ENCODE peak calls at places on chromosomes 1 and 21, in four cellular contexts. One of them, this sample, is unnamed.

GRCh38 chr1:20731057-20731991 is 1.2 kb downstream of the SH2D5 start:
- DNase-seq in GM12891: no peak
- DNase-seq in HepG2: no peak
- DNase-seq in SK-N-SH: peak; percentile 69
- DNase-seq in this sample: no peak

GRCh38 chr1:163826500-163826899 is 504.7 kb downstream of the NUF2 start:
- DNase-seq in GM12891: no peak
- DNase-seq in HepG2: no peak
- DNase-seq in SK-N-SH: no peak
- DNase-seq in this sample: no peak

GRCh38 chr1:83512371-83513004 is 486.4 kb downstream of the TTLL7 start:
- DNase-seq in HepG2: no peak
- DNase-seq in SK-N-SH: no peak
- DNase-seq in GM12891: no peak
- DNase-seq in this sample: no peak

GRCh38 chr1:10107985-10108663 is 75.4 kb downstream of the UBE4B start:
- DNase-seq in HepG2: no peak
- DNase-seq in GM12891: no peak
- DNase-seq in SK-N-SH: no peak
- DNase-seq in this sample: no peak

GRCh38 chr1:237279629-237280028 is 237.6 kb downstream of the RYR2 start:
- DNase-seq in SK-N-SH: peak; percentile 15
- DNase-seq in GM12891: no peak
- DNase-seq in HepG2: no peak
- DNase-seq in this sample: no peak

GRCh38 chr1:104702731-104703130 is 953.0 kb downstream of the AMY1C start:
- DNase-seq in HepG2: no peak
- DNase-seq in SK-N-SH: no peak
- DNase-seq in GM12891: no peak
- DNase-seq in this sample: no peak

GRCh38 chr1:28501925-28502324 is 3.9 kb upstream of the RCC1 start:
- DNase-seq in GM12891: no peak
- DNase-seq in SK-N-SH: no peak
- DNase-seq in HepG2: no peak
- DNase-seq in this sample: no peak

GRCh38 chr1:24830680-24831272 is 85.5 kb downstream of the CLIC4 start:
- DNase-seq in HepG2: peak; percentile 62
- DNase-seq in GM12891: no peak
- DNase-seq in SK-N-SH: peak; percentile 53
- DNase-seq in this sample: no peak

GRCh38 chr1:247007511-247008405 is at the start of gene ZNF695:
- DNase-seq in GM12891: peak; percentile 83
- DNase-seq in SK-N-SH: peak; percentile 98
- DNase-seq in HepG2: peak; percentile 97
- DNase-seq in this sample: peak; percentile 47

GRCh38 chr1:109989656-109990653 is 5.4 kb downstream of the AHCYL1 start:
- DNase-seq in HepG2: no peak
- DNase-seq in SK-N-SH: no peak
- DNase-seq in GM12891: no peak
- DNase-seq in this sample: no peak

GRCh38 chr1:101253976-101254660 is 17.3 kb downstream of the S1PR1 start:
- DNase-seq in GM12891: no peak
- DNase-seq in HepG2: no peak
- DNase-seq in SK-N-SH: no peak
- DNase-seq in this sample: no peak

GRCh38 chr1:61457526-61457925 is 267.4 kb downstream of the TM2D1 start:
- DNase-seq in HepG2: no peak
- DNase-seq in SK-N-SH: no peak
- DNase-seq in GM12891: no peak
- DNase-seq in this sample: no peak

GRCh38 chr21:43969115-43969444 is 43.0 kb upstream of the TRAPPC10 start:
- DNase-seq in GM12891: no peak
- DNase-seq in HepG2: no peak
- DNase-seq in SK-N-SH: no peak
- DNase-seq in this sample: no peak

GRCh38 chr1:53145942-53146708 is 3.7 kb upstream of the SLC1A7 start:
- DNase-seq in SK-N-SH: peak; percentile 52
- DNase-seq in GM12891: no peak
- DNase-seq in HepG2: peak; percentile 85
- DNase-seq in this sample: no peak

GRCh38 chr1:113904292-113904673 is 316 bp downstream of the AP4B1 start:
- DNase-seq in SK-N-SH: peak; percentile 44
- DNase-seq in HepG2: no peak
- DNase-seq in GM12891: no peak
- DNase-seq in this sample: no peak

GRCh38 chr1:96365076-96365475 is 356.5 kb upstream of the PTBP2 start:
- DNase-seq in GM12891: no peak
- DNase-seq in HepG2: no peak
- DNase-seq in SK-N-SH: no peak
- DNase-seq in this sample: no peak

GRCh38 chr1:37795340-37796110 is 1.9 kb downstream of the MANEAL start:
- DNase-seq in HepG2: no peak
- DNase-seq in SK-N-SH: peak; percentile 67
- DNase-seq in GM12891: peak; percentile 42
- DNase-seq in this sample: no peak

GRCh38 chr1:204493145-204493881 is 1.3 kb downstream of the PIK3C2B start:
- DNase-seq in SK-N-SH: peak; percentile 61
- DNase-seq in GM12891: no peak
- DNase-seq in HepG2: peak; percentile 73
- DNase-seq in this sample: no peak

GRCh38 chr1:34130306-34130705 is 34.7 kb downstream of the CSMD2 start:
- DNase-seq in SK-N-SH: no peak
- DNase-seq in GM12891: no peak
- DNase-seq in HepG2: no peak
- DNase-seq in this sample: no peak

GRCh38 chr1:77888071-77888428 is 374 bp upstream of the NEXN start:
- DNase-seq in GM12891: no peak
- DNase-seq in SK-N-SH: no peak
- DNase-seq in HepG2: peak; percentile 34
- DNase-seq in this sample: peak; percentile 9

GRCh38 chr21:45535341-45536081 is 6.7 kb downstream of the SLC19A1 start:
- DNase-seq in HepG2: no peak
- DNase-seq in GM12891: no peak
- DNase-seq in SK-N-SH: no peak
- DNase-seq in this sample: no peak

GRCh38 chr1:90833497-90834087 is 116.5 kb upstream of the BARHL2 start:
- DNase-seq in SK-N-SH: no peak
- DNase-seq in GM12891: no peak
- DNase-seq in HepG2: no peak
- DNase-seq in this sample: no peak

GRCh38 chr1:76176020-76176419 is 101.5 kb downstream of the ST6GALNAC3 start:
- DNase-seq in SK-N-SH: no peak
- DNase-seq in HepG2: no peak
- DNase-seq in GM12891: no peak
- DNase-seq in this sample: no peak

GRCh38 chr1:209597496-209597895 is 14.0 kb downstream of the CAMK1G start:
- DNase-seq in GM12891: no peak
- DNase-seq in SK-N-SH: no peak
- DNase-seq in HepG2: no peak
- DNase-seq in this sample: no peak

GRCh38 chr21:37642493-37642892 is 273.8 kb downstream of the KCNJ6 start:
- DNase-seq in HepG2: peak; percentile 32
- DNase-seq in SK-N-SH: no peak
- DNase-seq in GM12891: no peak
- DNase-seq in this sample: no peak

GRCh38 chr1:120178799-120179419 is 2.6 kb upstream of the SEC22B start:
- DNase-seq in HepG2: no peak
- DNase-seq in SK-N-SH: peak; percentile 3
- DNase-seq in GM12891: no peak
- DNase-seq in this sample: no peak

GRCh38 chr1:21631944-21632887 is 36.9 kb downstream of the RAP1GAP start:
- DNase-seq in SK-N-SH: peak; percentile 66
- DNase-seq in HepG2: peak; percentile 52
- DNase-seq in GM12891: no peak
- DNase-seq in this sample: no peak

GRCh38 chr1:229848762-229849677 is 218.0 kb upstream of the GALNT2 start:
- DNase-seq in SK-N-SH: peak; percentile 48
- DNase-seq in GM12891: no peak
- DNase-seq in HepG2: peak; percentile 38
- DNase-seq in this sample: no peak

GRCh38 chr1:85581138-85581801 is 709 bp downstream of the CCN1 start:
- DNase-seq in SK-N-SH: peak; percentile 75
- DNase-seq in GM12891: peak; percentile 53
- DNase-seq in HepG2: peak; percentile 69
- DNase-seq in this sample: peak; percentile 58

GRCh38 chr1:59310527-59310926 is 13.6 kb downstream of the FGGY start:
- DNase-seq in HepG2: no peak
- DNase-seq in GM12891: no peak
- DNase-seq in SK-N-SH: no peak
- DNase-seq in this sample: no peak

GRCh38 chr1:172373864-172374263 is 46.6 kb upstream of the C1orf105 start:
- DNase-seq in SK-N-SH: no peak
- DNase-seq in GM12891: no peak
- DNase-seq in HepG2: no peak
- DNase-seq in this sample: no peak

GRCh38 chr1:93616996-93617669 is 64.5 kb downstream of the BCAR3 start:
- DNase-seq in GM12891: no peak
- DNase-seq in SK-N-SH: peak; percentile 68
- DNase-seq in HepG2: peak; percentile 46
- DNase-seq in this sample: no peak

GRCh38 chr1:32066489-32066873 is 6.3 kb upstream of the TMEM39B start:
- DNase-seq in HepG2: no peak
- DNase-seq in GM12891: no peak
- DNase-seq in SK-N-SH: no peak
- DNase-seq in this sample: no peak

GRCh38 chr1:1541956-1542765 is 1.7 kb upstream of the TMEM240 start:
- DNase-seq in HepG2: no peak
- DNase-seq in SK-N-SH: no peak
- DNase-seq in GM12891: no peak
- DNase-seq in this sample: no peak

GRCh38 chr1:208520700-208521099 is 276.5 kb upstream of the PLXNA2 start:
- DNase-seq in GM12891: no peak
- DNase-seq in HepG2: no peak
- DNase-seq in SK-N-SH: no peak
- DNase-seq in this sample: no peak

GRCh38 chr1:100628631-100629081 is 90.7 kb downstream of the GPR88 start:
- DNase-seq in HepG2: no peak
- DNase-seq in SK-N-SH: no peak
- DNase-seq in GM12891: no peak
- DNase-seq in this sample: no peak

GRCh38 chr1:70863256-70863655 is 184.4 kb downstream of the PTGER3 start:
- DNase-seq in GM12891: no peak
- DNase-seq in HepG2: no peak
- DNase-seq in SK-N-SH: no peak
- DNase-seq in this sample: no peak

GRCh38 chr1:70864302-70864701 is 183.3 kb downstream of the PTGER3 start:
- DNase-seq in SK-N-SH: no peak
- DNase-seq in GM12891: no peak
- DNase-seq in HepG2: no peak
- DNase-seq in this sample: no peak

GRCh38 chr1:70871790-70872189 is 175.8 kb downstream of the PTGER3 start:
- DNase-seq in GM12891: no peak
- DNase-seq in SK-N-SH: no peak
- DNase-seq in HepG2: no peak
- DNase-seq in this sample: no peak

DNA sequence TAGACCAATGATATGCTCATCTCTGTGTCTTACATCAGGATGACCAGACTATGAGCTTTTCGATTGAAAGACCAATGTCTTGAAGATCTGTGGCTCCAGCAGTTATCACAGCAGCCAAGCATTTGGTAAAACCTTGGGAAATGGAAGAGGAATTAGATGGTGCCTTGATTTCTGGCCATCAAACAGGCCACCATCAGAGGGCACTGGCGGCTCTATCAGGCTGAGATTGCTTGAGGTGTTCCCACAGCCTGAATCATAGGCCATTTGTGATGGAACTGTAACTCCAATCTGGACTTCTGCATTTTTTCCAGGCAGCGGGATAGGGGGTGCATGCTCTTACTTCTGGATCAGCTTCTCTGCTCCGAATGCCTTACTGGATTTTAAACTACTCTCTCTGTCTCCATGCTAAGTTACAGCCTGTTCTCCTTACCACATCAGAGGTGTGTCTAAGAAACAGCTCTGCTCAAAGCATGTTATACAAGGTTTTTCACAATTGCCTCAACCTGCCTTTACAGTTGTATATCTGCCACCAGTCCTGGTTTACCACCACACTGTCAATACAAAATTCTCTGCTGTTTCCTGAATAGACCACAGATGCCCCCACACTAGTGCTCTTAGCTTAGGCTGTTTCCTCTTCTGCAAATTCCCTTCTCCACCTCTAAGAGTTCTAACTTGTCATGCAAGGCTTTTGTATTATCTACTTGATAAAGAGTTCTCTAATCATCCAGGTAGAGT is 180.9 kb downstream of the PTGER3 start:
- DNase-seq in HepG2: no peak
- DNase-seq in GM12891: no peak
- DNase-seq in SK-N-SH: no peak
- DNase-seq in this sample: no peak
- TF ChIP-seq TAF1 in HepG2: no peak
- TF ChIP-seq TAF1 in GM12891: no peak
- TF ChIP-seq TAF1 in SK-N-SH: no peak
- TF ChIP-seq TAF1 in this sample: no peak

GRCh38 chr1:67853704-67854103 is 20.4 kb upstream of the GNG12 start:
- DNase-seq in GM12891: no peak
- DNase-seq in SK-N-SH: peak; percentile 77
- DNase-seq in HepG2: peak; percentile 25
- DNase-seq in this sample: no peak
- TF ChIP-seq TAF1 in GM12891: no peak
- TF ChIP-seq TAF1 in SK-N-SH: no peak
- TF ChIP-seq TAF1 in HepG2: no peak
- TF ChIP-seq TAF1 in this sample: no peak

DNA sequence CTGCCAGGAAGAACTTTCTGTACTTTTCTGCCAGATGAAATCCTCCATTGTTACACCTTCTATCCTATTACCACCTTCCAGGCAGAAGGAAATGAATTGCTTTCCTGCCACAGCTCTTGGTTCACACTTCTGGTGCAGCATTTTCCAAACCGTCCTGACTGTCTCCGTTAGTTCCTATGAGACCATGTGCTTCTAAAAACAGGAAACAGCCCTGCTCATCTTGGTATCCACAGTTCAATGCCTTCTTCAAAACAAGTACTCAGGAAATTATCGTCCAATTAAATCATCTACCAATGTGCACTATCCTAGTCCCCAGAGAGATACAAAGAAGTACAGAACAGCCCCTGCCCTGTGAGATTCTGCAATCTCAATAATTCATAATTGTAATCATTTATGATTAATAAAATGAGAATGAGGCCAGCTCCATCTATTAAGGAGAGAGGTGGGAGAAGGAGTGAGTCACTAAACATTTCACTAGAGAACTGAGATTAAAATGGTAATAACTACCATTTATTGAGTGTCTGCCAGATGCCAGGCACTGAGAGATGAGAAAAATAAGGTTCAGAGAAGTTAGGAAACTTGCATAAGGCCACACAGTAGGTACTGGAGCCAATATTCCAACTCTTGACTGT is 11.2 kb downstream of the CLEC20A start:
- DNase-seq in HepG2: no peak
- DNase-seq in SK-N-SH: no peak
- DNase-seq in GM12891: no peak
- DNase-seq in this sample: no peak
- TF ChIP-seq TAF1 in HepG2: no peak
- TF ChIP-seq TAF1 in SK-N-SH: no peak
- TF ChIP-seq TAF1 in GM12891: no peak
- TF ChIP-seq TAF1 in this sample: no peak

GRCh38 chr1:200353232-200353631 is 56.6 kb downstream of the ZNF281 start:
- DNase-seq in SK-N-SH: no peak
- DNase-seq in HepG2: no peak
- DNase-seq in GM12891: no peak
- DNase-seq in this sample: no peak
- TF ChIP-seq TAF1 in SK-N-SH: no peak
- TF ChIP-seq TAF1 in HepG2: no peak
- TF ChIP-seq TAF1 in GM12891: no peak
- TF ChIP-seq TAF1 in this sample: no peak